ENCODE peak calls at places on chromosome 6, in six cellular contexts. P is ovary, A is breast epithelium, W is A549, E is aorta, J is hepatocyte. B is an unnamed sample. For H3K9me3, the result is how much of the 10 kb centered on the place peaks cover.

GRCh38 chr6:33683576-33684427 is 27.7 kb downstream of the UQCC2 start:
- DNase-seq in P (no peak), W (no peak), J (no peak), E (no peak), A (no peak), B (no peak)

GRCh38 chr6:42104095-42104806 is 38.2 kb downstream of the C6orf132 start:
- DNase-seq in E (peak), P (peak), W (no peak), J (peak), A (no peak), B (peak)

GRCh38 chr6:105759946-105760345 is 326.2 kb upstream of the PRDM1 start:
- DNase-seq in W (no peak), J (no peak), A (no peak), E (no peak), P (no peak), B (no peak)

GRCh38 chr6:157096522-157096921 is 226.8 kb downstream of the TMEM242 start:
- DNase-seq in P (no peak), J (no peak), A (no peak), E (no peak), W (no peak), B (no peak)

GRCh38 chr6:39731565-39731964 is 6.4 kb upstream of the KIF6 start:
- DNase-seq in A (no peak), J (peak), W (no peak), P (no peak), E (no peak), B (no peak)

GRCh38 chr6:15039136-15039535 is 206.7 kb upstream of the JARID2 start:
- DNase-seq in J (no peak), P (no peak), E (no peak), W (no peak), A (no peak), B (no peak)

GRCh38 chr6:160088069-160088773 is 33.4 kb upstream of the SLC22A1 start:
- DNase-seq in P (peak), A (peak), W (peak), E (peak), J (peak), B (no peak)

GRCh38 chr6:43771210-43771857 is 1.3 kb downstream of the VEGFA start:
- DNase-seq in E (peak), A (peak), J (peak), W (no peak), P (peak), B (no peak)

GRCh38 chr6:21468487-21468886 is 125.1 kb upstream of the SOX4 start:
- DNase-seq in A (no peak), E (no peak), P (no peak), J (no peak), W (no peak), B (no peak)

GRCh38 chr6:35047265-35048011 is 93.7 kb downstream of the TCP11 start:
- DNase-seq in P (no peak), A (no peak), E (no peak), W (no peak), J (no peak), B (no peak)

GRCh38 chr6:44831002-44831610 is 443.6 kb downstream of the CDC5L start:
- DNase-seq in A (no peak), J (no peak), P (no peak), E (no peak), W (no peak), B (no peak)

GRCh38 chr6:122323361-122323760 is 76.1 kb upstream of the HSF2 start:
- DNase-seq in E (no peak), J (no peak), W (no peak), A (no peak), P (no peak), B (no peak)

GRCh38 chr6:117387454-117387974 is 38.2 kb downstream of the ROS1 start:
- DNase-seq in J (no peak), E (no peak), A (no peak), P (no peak), W (no peak), B (no peak)

GRCh38 chr6:11536795-11537194 is 754 bp upstream of the TMEM170B start:
- DNase-seq in J (peak), P (peak), W (no peak), A (no peak), E (no peak), B (no peak)

GRCh38 chr6:160173806-160174205 is 52.2 kb downstream of the SLC22A1 start:
- DNase-seq in A (no peak), J (no peak), W (no peak), P (no peak), E (no peak), B (no peak)

GRCh38 chr6:4941782-4942672 is 61.8 kb downstream of the RPP40 start:
- DNase-seq in P (no peak), A (peak), W (peak), E (no peak), J (peak), B (no peak)

GRCh38 chr6:117481278-117481925 is 1.1 kb upstream of the DCBLD1 start:
- DNase-seq in A (no peak), P (no peak), W (no peak), E (no peak), J (peak), B (no peak)

GRCh38 chr6:70385931-70386330 is 27.4 kb upstream of the FAM135A start:
- DNase-seq in E (no peak), J (no peak), A (no peak), W (no peak), P (no peak), B (no peak)

GRCh38 chr6:86537311-86537861 is 399.9 kb upstream of the HTR1E start:
- DNase-seq in W (no peak), P (no peak), J (peak), A (no peak), E (no peak), B (no peak)

GRCh38 chr6:35259946-35260626 is 551 bp downstream of the ZNF76 start:
- DNase-seq in A (peak), E (peak), J (peak), W (peak), P (peak), B (peak)

GRCh38 chr6:34447915-34448314 is 18.0 kb upstream of the PACSIN1 start:
- DNase-seq in P (no peak), A (no peak), J (no peak), E (no peak), W (no peak), B (no peak)

GRCh38 chr6:34633785-34634184 is 62.8 kb downstream of the ILRUN start:
- DNase-seq in E (no peak), W (no peak), J (no peak), A (no peak), P (no peak), B (no peak)

GRCh38 chr6:16959789-16960188 is 142.1 kb upstream of the STMND1 start:
- DNase-seq in A (no peak), J (no peak), E (no peak), W (no peak), P (no peak), B (no peak)

GRCh38 chr6:129501401-129502051 is 208.5 kb downstream of the ARHGAP18 start:
- DNase-seq in A (peak), W (no peak), E (peak), J (peak), P (no peak), B (no peak)
- H3K4me3 ChIP-seq in A (no peak), W (no peak), E (no peak), J (no peak), P (no peak), B (no peak)

DNA sequence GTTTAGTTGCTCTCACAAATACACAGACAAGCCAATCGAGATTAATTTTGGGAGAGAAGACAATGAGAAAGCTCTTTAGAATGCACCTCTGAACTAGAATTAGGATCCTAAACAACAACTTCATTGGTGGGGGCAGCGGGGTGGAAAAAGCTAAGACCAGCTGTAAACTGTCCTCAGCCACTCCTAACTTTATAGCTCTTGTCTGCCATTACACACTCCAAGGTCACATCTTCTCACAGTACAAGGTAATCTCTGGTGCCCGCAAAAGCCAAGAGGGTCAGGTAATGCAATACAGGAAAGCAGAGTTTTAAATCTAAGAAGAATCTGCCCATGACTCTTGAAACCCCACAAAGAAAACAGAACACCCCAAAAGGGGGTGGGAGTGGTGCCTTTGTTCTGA is 17.8 kb upstream of the IL22RA2 start:
- DNase-seq in E (no peak), J (no peak), W (no peak), P (no peak), A (no peak), B (no peak)
- H3K9me3 ChIP-seq in E (under half), J (under half), W (under half), P (under half), A (under half), B (under half)

GRCh38 chr6:79946773-79947190 is 571 bp downstream of the ELOVL4 start:
- DNase-seq in E (peak), A (no peak), J (peak), W (peak), P (no peak), B (no peak)

GRCh38 chr6:79946242-79946641 is 1.1 kb downstream of the ELOVL4 start:
- DNase-seq in W (peak), E (no peak), A (no peak), J (peak), P (no peak), B (no peak)

GRCh38 chr6:79949235-79949634 is 1.9 kb upstream of the ELOVL4 start:
- DNase-seq in E (no peak), W (peak), A (no peak), P (no peak), J (peak), B (peak)

GRCh38 chr6:79943133-79943532 is 4.2 kb downstream of the ELOVL4 start:
- DNase-seq in J (no peak), A (no peak), E (no peak), P (no peak), W (no peak), B (no peak)

DNA sequence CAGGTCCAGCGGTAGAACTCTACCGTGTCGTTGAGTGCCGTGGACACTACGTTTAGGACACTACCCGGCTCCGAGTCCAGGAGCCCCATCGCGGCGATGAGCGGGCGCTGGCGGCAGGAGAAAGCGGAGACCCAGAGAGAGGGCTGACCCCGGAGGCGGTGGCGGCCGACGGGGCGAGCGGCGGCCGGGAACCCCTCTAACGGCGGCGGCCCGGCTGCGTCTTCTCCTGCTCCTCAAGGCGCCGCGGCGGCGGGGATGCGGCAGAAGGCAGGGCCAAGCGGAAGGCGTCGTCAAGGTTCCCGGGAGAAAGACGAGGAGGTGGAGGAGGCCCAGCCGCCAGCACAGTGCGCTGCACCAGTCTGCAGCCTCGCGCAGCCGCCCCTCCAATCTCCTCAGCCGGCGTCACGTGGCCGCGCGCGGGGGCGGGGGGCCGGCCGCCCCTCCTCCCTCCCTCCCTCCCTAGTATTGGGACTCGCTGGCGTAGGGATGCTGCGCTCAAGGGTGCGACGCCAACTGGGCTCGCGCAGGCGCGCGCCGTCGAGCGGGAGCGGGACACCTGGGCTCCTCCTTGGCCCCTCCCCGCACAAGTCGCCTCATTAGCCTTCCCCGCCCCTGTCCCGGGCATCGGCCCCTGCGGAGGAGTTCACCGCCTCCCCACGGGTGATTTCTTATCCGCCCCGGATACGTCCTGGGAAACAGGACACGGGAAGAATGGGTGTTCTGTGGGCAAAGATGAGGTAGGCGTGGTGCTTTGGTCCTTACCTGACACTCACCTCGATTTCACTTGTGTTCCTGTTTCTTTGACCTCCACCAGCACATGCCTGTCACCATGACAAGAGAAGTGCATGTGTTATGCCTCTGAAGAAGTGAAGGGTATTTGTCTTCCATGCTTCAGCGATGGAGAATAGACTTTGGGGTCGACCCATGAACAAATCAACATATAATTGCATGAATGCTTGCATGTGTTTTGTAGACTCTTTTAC is at the start of gene ELOVL4:
- DNase-seq in W (peak), P (peak), E (peak), A (peak), J (peak), B (peak)
- H3K4me3 ChIP-seq in W (peak), P (peak), E (peak), A (peak), J (peak), B (peak)

DNA sequence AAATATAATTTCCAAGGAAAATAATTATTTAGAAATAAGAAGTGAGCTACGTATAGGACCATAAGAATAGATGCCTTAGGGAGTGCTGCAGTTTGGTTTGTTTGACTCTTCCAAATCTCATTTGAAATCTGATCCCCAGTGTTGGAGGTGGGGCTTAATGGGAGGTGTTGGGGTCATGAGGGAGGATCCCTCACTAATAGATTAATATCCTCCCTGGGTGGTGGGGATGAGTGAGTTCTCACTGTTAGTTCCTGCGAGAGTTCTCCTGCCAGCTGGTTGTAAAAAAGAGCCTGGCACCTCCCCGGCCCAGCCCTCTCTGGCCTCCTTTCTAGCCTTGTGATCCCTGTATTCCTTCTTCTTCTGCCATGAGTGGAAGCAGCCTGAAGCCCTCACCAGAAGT is 69.3 kb downstream of the RCAN2 start:
- DNase-seq in W (no peak), P (no peak), E (no peak), A (no peak), J (no peak), B (no peak)
- H3K9me3 ChIP-seq in W (under half), P (under half), E (under half), A (under half), J (under half), B (under half)

GRCh38 chr6:2378891-2379652 is 133.7 kb upstream of the GMDS start:
- DNase-seq in P (no peak), W (no peak), A (no peak), J (no peak), E (no peak), B (no peak)
- H3K4me3 ChIP-seq in P (no peak), W (no peak), A (no peak), J (no peak), E (no peak), B (no peak)